ENCODE peak calls at places on chromosomes 16 and 17, in four cellular contexts. N is stimulated activated naive CD8-positive, alpha-beta T cell treated with anti-CD3 and anti-CD28 coated beads, Interleukin-15, amount 100 ng/mL, for 72 hours; A is stimulated activated naive CD4-positive, alpha-beta T cell; V is posterior cingulate gyrus. O is an unnamed sample.

GRCh38 chr16:17138801-17139200 is 332.0 kb downstream of the XYLT1 start:
- DNase-seq in N (no peak), A (no peak), V (no peak), O (no peak)

GRCh38 chr16:20271893-20272292 is 55.4 kb downstream of the GP2 start:
- DNase-seq in N (no peak), A (no peak), V (no peak), O (no peak)

GRCh38 chr17:9958586-9959281 is 53.7 kb upstream of the RCVRN start:
- DNase-seq in N (no peak), A (no peak), V (no peak), O (no peak)

GRCh38 chr16:52976539-52977167 is 76.0 kb downstream of the CHD9NB start:
- DNase-seq in N (no peak), A (no peak), V (no peak), O (no peak)

GRCh38 chr17:48841395-48841831 is 10.6 kb downstream of the CALCOCO2 start:
- DNase-seq in N (no peak), A (peak; percentile 68), V (no peak), O (peak; percentile 49)

GRCh38 chr17:978110-979093 is 1.2 kb downstream of the NXN start:
- DNase-seq in N (no peak), A (peak; percentile 40), V (no peak), O (no peak)

GRCh38 chr16:75460441-75460840 is 4.0 kb downstream of the TMEM170A start:
- DNase-seq in N (no peak), A (no peak), V (no peak), O (no peak)

GRCh38 chr16:55479560-55480197 is 681 bp downstream of the MMP2 start:
- DNase-seq in N (no peak), A (no peak), V (no peak), O (no peak)

GRCh38 chr16:66360624-66361324 is 5.7 kb upstream of the CDH5 start:
- DNase-seq in N (no peak), A (no peak), V (no peak), O (no peak)

GRCh38 chr17:38875477-38876080 is 5.7 kb downstream of the LASP1 start:
- DNase-seq in N (no peak), A (no peak), V (no peak), O (no peak)

GRCh38 chr17:49013311-49014205 is 16.4 kb downstream of the IGF2BP1 start:
- DNase-seq in N (no peak), A (no peak), V (no peak), O (no peak)

GRCh38 chr17:35726609-35727460 is 4.6 kb upstream of the RASL10B start:
- DNase-seq in N (no peak), A (no peak), V (no peak), O (no peak)

GRCh38 chr16:84090212-84090611 is 26.5 kb downstream of the MBTPS1 start:
- DNase-seq in N (no peak), A (no peak), V (no peak), O (no peak)

GRCh38 chr17:7444682-7445010 is 215 bp upstream of the CHRNB1 start:
- DNase-seq in N (no peak), A (peak; percentile 24), V (no peak), O (no peak)

GRCh38 chr17:46943511-46944393 is 20.8 kb downstream of the GOSR2 start:
- DNase-seq in N (no peak), A (peak; percentile 19), V (peak; percentile 70), O (peak; percentile 7)

GRCh38 chr16:80948886-80949502 is 57.7 kb downstream of the CMC2 start:
- DNase-seq in N (peak; percentile 41), A (no peak), V (peak; percentile 42), O (no peak)

GRCh38 chr17:50624321-50624935 is 10.3 kb upstream of the ABCC3 start:
- DNase-seq in N (no peak), A (no peak), V (no peak), O (no peak)

GRCh38 chr16:86757704-86758040 is 179.3 kb downstream of the FOXL1 start:
- DNase-seq in N (no peak), A (no peak), V (no peak), O (no peak)

GRCh38 chr16:53609536-53609935 is 94.1 kb downstream of the RPGRIP1L start:
- DNase-seq in N (no peak), A (no peak), V (no peak), O (no peak)

GRCh38 chr16:86229283-86229682 is 281.0 kb upstream of the FOXF1 start:
- DNase-seq in N (no peak), A (no peak), V (no peak), O (no peak)

GRCh38 chr16:578870-579405 is 9.2 kb downstream of the PIGQ start:
- DNase-seq in N (peak; percentile 63), A (peak; percentile 45), V (peak; percentile 70), O (peak; percentile 75)

GRCh38 chr17:41553987-41554680 is 17.7 kb downstream of the KRT9 start:
- DNase-seq in N (no peak), A (no peak), V (no peak), O (no peak)

GRCh38 chr16:86836503-86837125 is 258.3 kb downstream of the FOXL1 start:
- DNase-seq in N (no peak), A (no peak), V (no peak), O (no peak)

GRCh38 chr16:29158031-29158430 is 173.2 kb downstream of the LAT start:
- DNase-seq in N (no peak), A (no peak), V (no peak), O (no peak)

GRCh38 chr17:80063815-80064585 is 27.6 kb downstream of the CCDC40 start:
- DNase-seq in N (no peak), A (no peak), V (peak; percentile 72), O (no peak)

GRCh38 chr17:72502111-72502939 is 381.5 kb downstream of the SOX9 start:
- DNase-seq in N (no peak), A (no peak), V (no peak), O (no peak)

GRCh38 chr16:11072420-11073153 is 128.2 kb downstream of the CLEC16A start:
- DNase-seq in N (no peak), A (no peak), V (no peak), O (no peak)

GRCh38 chr17:27552467-27552779 is 78.6 kb upstream of the LGALS9 start:
- DNase-seq in N (no peak), A (no peak), V (no peak), O (no peak)

GRCh38 chr17:80968602-80969029 is 23.0 kb upstream of the CHMP6 start:
- DNase-seq in N (no peak), A (no peak), V (peak; percentile 77), O (no peak)

GRCh38 chr16:22296225-22297113 is 740 bp upstream of the POLR3E start:
- DNase-seq in N (peak; percentile 7), A (no peak), V (no peak), O (no peak)

GRCh38 chr17:37702605-37703004 is 42.3 kb downstream of the HNF1B start:
- DNase-seq in N (no peak), A (no peak), V (no peak), O (no peak)

GRCh38 chr17:82236142-82236971 is 7.5 kb downstream of the SLC16A3 start:
- DNase-seq in N (peak; percentile 69), A (peak; percentile 82), V (no peak), O (peak; percentile 68)

GRCh38 chr17:79595956-79596355 is 14.9 kb downstream of the RBFOX3 start:
- DNase-seq in N (no peak), A (no peak), V (no peak), O (no peak)

GRCh38 chr16:87457724-87458423 is 35.0 kb downstream of the ZCCHC14 start:
- DNase-seq in N (no peak), A (no peak), V (no peak), O (no peak)

GRCh38 chr17:12024332-12024731 is 3.7 kb downstream of the MAP2K4 start:
- DNase-seq in N (no peak), A (no peak), V (no peak), O (no peak)

GRCh38 chr17:79840204-79840988 is 1.2 kb upstream of the CBX4 start:
- DNase-seq in N (peak; percentile 57), A (no peak), V (no peak), O (no peak)

GRCh38 chr17:15334266-15334665 is 7.1 kb downstream of the TEKT3 start:
- DNase-seq in N (no peak), A (no peak), V (no peak), O (no peak)

GRCh38 chr17:8153550-8153956 is 1.3 kb upstream of the PER1 start:
- DNase-seq in N (no peak), A (no peak), V (peak; percentile 85), O (no peak)

GRCh38 chr17:71432378-71433315 is 688.2 kb upstream of the SOX9 start:
- DNase-seq in N (no peak), A (no peak), V (no peak), O (no peak)